ENCODE peak calls at places on chromosomes 5 and 9, in seven cellular contexts. Y is T-helper 17 cell; D is activated CD8-positive, alpha-beta T cell treated with anti-CD3 and anti-CD28 coated beads, Interleukin-2, amount 10 ng/mL, durations not matched to agents 7 days and 5 days; X is gastroesophageal sphincter; P is WTC11; E is left ventricle myocardium superior; Q is IMR-90. N is an unnamed sample.

GRCh38 chr5:131533844-131534243 is 101.2 kb downstream of the RAPGEF6 start:
- ATAC-seq in Y (peak), D (no peak), X (no peak), P (peak), E (no peak), Q (no peak), N (no peak)

GRCh38 chr5:98989723-98990122 is 60.9 kb upstream of the CHD1 start:
- ATAC-seq in Y (no peak), D (no peak), X (no peak), P (no peak), E (no peak), Q (no peak), N (no peak)

GRCh38 chr5:88502179-88503064 is 233.8 kb upstream of the TMEM161B start:
- ATAC-seq in Y (peak), D (peak), X (no peak), P (no peak), E (peak), Q (peak), N (peak)

GRCh38 chr5:169352901-169353300 is 52.0 kb upstream of the SLIT3 start:
- ATAC-seq in Y (no peak), D (no peak), X (no peak), P (no peak), E (no peak), Q (no peak), N (no peak)

GRCh38 chr9:104907278-104907951 is 20.5 kb downstream of the ABCA1 start:
- ATAC-seq in Y (no peak), D (no peak), X (peak), P (no peak), E (peak), Q (peak), N (no peak)

GRCh38 chr9:14025741-14026140 is 288.2 kb downstream of the NFIB start:
- ATAC-seq in Y (no peak), D (no peak), X (no peak), P (no peak), E (no peak), Q (no peak), N (no peak)

GRCh38 chr5:180118391-180118791 is 46.8 kb upstream of the RNF130 start:
- ATAC-seq in Y (no peak), D (no peak), X (no peak), P (no peak), E (no peak), Q (no peak), N (no peak)

GRCh38 chr9:4334439-4334838 is 34.6 kb upstream of the GLIS3 start:
- ATAC-seq in Y (no peak), D (peak), X (peak), P (peak), E (peak), Q (no peak), N (no peak)

GRCh38 chr5:61401726-61402125 is 69.7 kb downstream of the ZSWIM6 start:
- ATAC-seq in Y (no peak), D (no peak), X (no peak), P (peak), E (peak), Q (peak), N (no peak)

GRCh38 chr9:77507212-77507961 is 140.7 kb downstream of the GNA14 start:
- ATAC-seq in Y (no peak), D (no peak), X (peak), P (no peak), E (peak), Q (no peak), N (no peak)

GRCh38 chr9:8224381-8224791 is 424.8 kb upstream of the DMAC1 start:
- ATAC-seq in Y (no peak), D (no peak), X (no peak), P (no peak), E (no peak), Q (no peak), N (peak)

GRCh38 chr5:149583394-149583793 is 2.1 kb downstream of the ARHGEF37 start:
- ATAC-seq in Y (no peak), D (no peak), X (no peak), P (no peak), E (peak), Q (no peak), N (no peak)

GRCh38 chr9:18142964-18143363 is 331.0 kb upstream of the ADAMTSL1 start:
- ATAC-seq in Y (no peak), D (no peak), X (no peak), P (peak), E (no peak), Q (no peak), N (no peak)

N was measured in stimulated activated memory B cell treated with anti-CD40 and anti-IgM and Interleukin-4, amounts not matched to agents 10 μg/mL and 1 μg/mL and 100 μg/mL, for 72 hours.